ENCODE peak calls at places on chromosomes 6 and 20, in four cellular contexts. F is aorta, E is ascending aorta, O is tibial nerve. P is an unnamed sample. For H3K27me3, the result is how much of the 10 kb centered on the place peaks cover.

GRCh38 chr20:59966428-59966827 is 8.2 kb downstream of the CDH26 start:
- DNase-seq in F (no peak), O (no peak), E (no peak), P (no peak)

GRCh38 chr6:117561128-117561527 is 41.2 kb downstream of the GOPC start:
- DNase-seq in O (no peak), E (no peak), F (no peak), P (no peak)

GRCh38 chr20:49169547-49169946 is 18.6 kb downstream of the STAU1 start:
- DNase-seq in E (no peak), F (no peak), O (no peak), P (no peak)

GRCh38 chr20:21901470-21902275 is 196.2 kb downstream of the PAX1 start:
- DNase-seq in F (peak), E (no peak), O (peak), P (no peak)

GRCh38 chr6:52499026-52499425 is 77.8 kb downstream of the TRAM2 start:
- DNase-seq in E (no peak), F (no peak), O (no peak), P (no peak)

GRCh38 chr20:8394308-8394945 is 262.4 kb downstream of the PLCB1 start:
- DNase-seq in F (no peak), E (no peak), O (no peak), P (no peak)

GRCh38 chr20:50113420-50114224 is 672 bp upstream of the UBE2V1 start:
- DNase-seq in F (no peak), O (no peak), E (no peak), P (no peak)

GRCh38 chr6:1987640-1988039 is 257.8 kb downstream of the GMDS start:
- DNase-seq in O (no peak), E (no peak), F (no peak), P (no peak)

DNA sequence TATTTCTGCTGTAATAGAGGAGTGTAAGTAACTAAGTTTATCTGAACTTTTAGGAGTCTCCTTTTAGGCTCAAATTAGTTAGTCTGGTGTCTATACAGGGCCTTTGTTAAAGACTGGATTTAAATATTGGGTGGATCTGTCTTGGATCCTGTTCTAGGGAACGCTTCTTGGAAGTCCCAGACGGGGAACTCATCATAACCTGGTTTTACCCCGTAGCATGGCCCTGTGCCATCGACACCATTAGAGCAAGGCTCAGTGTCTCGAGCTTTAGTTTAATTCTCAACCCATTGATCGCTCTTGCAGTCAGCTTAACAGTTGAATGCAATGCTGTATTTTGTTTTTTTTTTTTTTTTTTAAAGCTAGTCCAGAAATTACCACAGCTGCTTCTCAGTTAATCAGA is 89.9 kb downstream of the CARMIL1 start:
- DNase-seq in F (no peak), O (no peak), E (no peak), P (no peak)
- H3K27ac ChIP-seq in F (no peak), O (peak), E (peak), P (peak)

GRCh38 chr6:32096394-32097258 is 12.5 kb downstream of the TNXB start:
- DNase-seq in O (no peak), E (no peak), F (no peak), P (no peak)

GRCh38 chr6:32092760-32093497 is 16.2 kb downstream of the TNXB start:
- DNase-seq in E (no peak), F (peak), O (no peak), P (no peak)

GRCh38 chr6:32096087-32096393 is 13.1 kb downstream of the TNXB start:
- DNase-seq in O (no peak), E (no peak), F (no peak), P (no peak)

GRCh38 chr6:32095338-32096086 is 13.6 kb downstream of the TNXB start:
- DNase-seq in O (no peak), F (no peak), E (no peak), P (no peak)
- H3K27me3 ChIP-seq in O (under half), F (under half), E (under half), P (under half)

DNA sequence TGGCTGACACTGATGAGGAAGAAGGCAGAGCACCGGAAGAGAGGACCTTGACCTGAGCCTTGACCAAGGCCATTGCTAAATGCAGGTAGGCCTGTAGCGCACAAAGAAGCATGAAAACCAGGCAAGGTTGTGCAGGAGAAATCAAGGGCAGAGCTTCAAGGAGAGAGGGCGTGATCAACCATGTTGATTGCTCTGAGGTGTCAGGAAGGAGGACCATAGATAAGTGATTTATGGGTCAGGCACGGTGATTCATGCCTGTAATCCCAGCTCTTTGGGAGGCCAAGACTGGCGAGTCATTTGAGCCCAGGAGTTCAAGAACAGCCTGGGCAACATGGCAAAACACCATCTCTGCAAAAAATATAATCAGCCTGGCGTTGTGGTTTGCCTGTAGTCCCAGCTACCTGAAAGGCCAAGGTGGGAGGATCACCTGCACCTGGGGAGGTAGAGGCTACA is 12.4 kb downstream of the PLCG1 start:
- DNase-seq in E (no peak), O (no peak), F (no peak), P (peak)
- H3K27ac ChIP-seq in E (no peak), O (no peak), F (no peak), P (peak)

GRCh38 chr20:24207803-24208300 is 219.3 kb upstream of the GGTLC1 start:
- DNase-seq in O (no peak), F (no peak), E (no peak), P (no peak)
- H3K27me3 ChIP-seq in O (under half), F (under half), E (under half), P (under half)

GRCh38 chr20:58238490-58238889 is 10.0 kb upstream of the ANKRD60 start:
- DNase-seq in F (no peak), O (no peak), E (no peak), P (no peak)
- H3K27ac ChIP-seq in F (no peak), O (no peak), E (no peak), P (no peak)

GRCh38 chr6:40640591-40641293 is 53.6 kb upstream of the LRFN2 start:
- DNase-seq in E (no peak), F (no peak), O (peak), P (no peak)

GRCh38 chr6:40642190-40642589 is 55.0 kb upstream of the LRFN2 start:
- DNase-seq in O (no peak), F (no peak), E (no peak), P (no peak)

GRCh38 chr6:40642837-40643236 is 55.7 kb upstream of the LRFN2 start:
- DNase-seq in F (no peak), E (no peak), O (no peak), P (no peak)

DNA sequence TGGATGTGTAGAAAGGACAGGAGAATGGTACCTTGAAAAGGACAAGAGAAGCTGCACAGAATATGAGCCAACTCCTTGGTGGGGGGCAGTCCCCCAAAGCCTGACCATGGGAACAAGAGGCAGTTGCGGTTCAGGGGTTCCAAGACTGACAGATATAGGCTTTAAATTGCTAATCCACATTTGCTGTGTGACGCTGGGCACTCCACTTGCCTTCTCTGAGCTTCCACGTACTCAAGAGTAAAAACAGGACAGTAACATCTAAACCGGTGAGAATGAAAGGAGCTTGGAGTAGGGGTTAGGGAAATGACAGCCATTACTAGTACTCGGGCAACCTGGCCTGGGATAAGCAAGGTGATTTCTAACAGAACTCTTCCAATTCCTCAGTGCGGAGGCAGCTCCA is 57.9 kb upstream of the LRFN2 start:
- DNase-seq in E (no peak), O (no peak), F (no peak), P (no peak)
- H3K27me3 ChIP-seq in E (under half), O (under half), F (under half), P (under half)

GRCh38 chr20:43655937-43656336 is 11.0 kb upstream of the MYBL2 start:
- DNase-seq in E (no peak), O (no peak), F (peak), P (no peak)

GRCh38 chr20:43653966-43654365 is 12.9 kb upstream of the MYBL2 start:
- DNase-seq in E (no peak), O (no peak), F (peak), P (no peak)

GRCh38 chr20:43662943-43663655 is 3.8 kb upstream of the MYBL2 start:
- DNase-seq in O (no peak), F (peak), E (no peak), P (no peak)

GRCh38 chr20:43658068-43658722 is 8.7 kb upstream of the MYBL2 start:
- DNase-seq in F (peak), E (no peak), O (no peak), P (no peak)

DNA sequence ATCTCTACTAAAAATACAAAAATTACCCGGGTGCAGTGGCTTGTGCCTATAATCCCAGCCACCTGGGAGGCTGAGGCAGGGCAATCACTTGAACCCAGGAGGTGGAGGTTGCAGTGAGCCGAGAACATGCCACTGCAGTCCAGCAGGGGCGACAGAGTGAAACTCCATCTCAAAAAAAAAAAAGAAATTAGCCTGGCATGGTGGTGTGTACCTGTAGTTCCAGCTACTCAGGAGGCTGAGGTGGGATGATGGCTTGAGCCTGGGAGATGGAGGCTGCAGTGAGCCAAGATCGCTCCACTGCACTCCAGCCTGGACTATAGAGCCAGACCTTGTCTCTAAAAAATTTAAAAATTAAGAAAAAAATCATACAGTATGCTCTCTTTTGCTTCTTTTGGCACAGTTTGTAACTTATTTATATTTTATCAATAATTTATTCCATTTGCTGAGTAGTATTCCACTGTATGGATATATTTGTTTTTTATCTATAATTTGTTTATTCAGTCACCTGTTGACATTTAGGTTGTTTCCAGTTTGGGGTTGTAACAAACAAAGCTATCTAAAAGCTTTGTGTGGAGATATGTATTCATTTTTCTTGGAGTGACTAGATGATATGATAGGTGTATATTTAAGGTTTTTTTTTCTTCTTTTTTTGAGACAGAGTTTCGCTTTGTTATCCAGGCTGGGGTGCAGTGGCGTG is 8.0 kb upstream of the MYBL2 start:
- DNase-seq in F (peak), E (no peak), O (no peak), P (no peak)
- H3K27ac ChIP-seq in F (no peak), E (no peak), O (no peak), P (no peak)